ENCODE peak calls at places on chromosome 4, in five cellular contexts. D, X, T, J and A are unnamed samples. For H3K9me3 and H3K4me1, the result is how much of the 10 kb centered on the place peaks cover.

GRCh38 chr4:110195561-110196205 is 2.7 kb downstream of the ELOVL6 start:
- DNase-seq in D (no peak), X (no peak), T (no peak), J (peak), A (no peak)

GRCh38 chr4:114076865-114077264 is 97.4 kb upstream of the ARSJ start:
- DNase-seq in D (no peak), X (no peak), T (no peak), J (no peak), A (no peak)

GRCh38 chr4:107379054-107379869 is 340.8 kb downstream of the PAPSS1 start:
- DNase-seq in D (no peak), X (no peak), T (no peak), J (peak), A (no peak)

GRCh38 chr4:14824189-14824588 is 178.1 kb upstream of the CPEB2 start:
- DNase-seq in D (no peak), X (no peak), T (no peak), J (no peak), A (no peak)

GRCh38 chr4:170122252-170122651 is 32.5 kb upstream of the AADAT start:
- DNase-seq in D (no peak), X (no peak), T (no peak), J (no peak), A (no peak)

GRCh38 chr4:112058433-112058832 is 86.8 kb upstream of the FAM241A start:
- DNase-seq in D (no peak), X (no peak), T (no peak), J (peak), A (no peak)

GRCh38 chr4:86497980-86498379 is 96.1 kb upstream of the PTPN13 start:
- DNase-seq in D (peak), X (no peak), T (no peak), J (no peak), A (no peak)

GRCh38 chr4:56907009-56907408 is 691 bp upstream of the REST start:
- DNase-seq in D (no peak), X (no peak), T (no peak), J (no peak), A (no peak)

GRCh38 chr4:73740353-73740778 is at the start of gene CXCL8:
- DNase-seq in D (peak), X (no peak), T (peak), J (peak), A (no peak)

GRCh38 chr4:86522349-86522748 is 71.8 kb upstream of the PTPN13 start:
- DNase-seq in D (no peak), X (no peak), T (no peak), J (no peak), A (no peak)

GRCh38 chr4:8010618-8011017 is 71.0 kb upstream of the AFAP1 start:
- DNase-seq in D (peak), X (no peak), T (no peak), J (peak), A (no peak)

GRCh38 chr4:4358093-4358840 is 28.6 kb upstream of the NSG1 start:
- DNase-seq in D (no peak), X (no peak), T (no peak), J (no peak), A (no peak)

GRCh38 chr4:94782707-94783106 is 25.0 kb downstream of the BMPR1B start:
- DNase-seq in D (no peak), X (no peak), T (no peak), J (no peak), A (no peak)

GRCh38 chr4:89823416-89823815 is 13.5 kb downstream of the SNCA start:
- DNase-seq in D (no peak), X (no peak), T (no peak), J (peak), A (no peak)

GRCh38 chr4:63212075-63212474 is 1197.2 kb downstream of the TECRL start:
- DNase-seq in D (no peak), X (no peak), T (no peak), J (no peak), A (no peak)

DNA sequence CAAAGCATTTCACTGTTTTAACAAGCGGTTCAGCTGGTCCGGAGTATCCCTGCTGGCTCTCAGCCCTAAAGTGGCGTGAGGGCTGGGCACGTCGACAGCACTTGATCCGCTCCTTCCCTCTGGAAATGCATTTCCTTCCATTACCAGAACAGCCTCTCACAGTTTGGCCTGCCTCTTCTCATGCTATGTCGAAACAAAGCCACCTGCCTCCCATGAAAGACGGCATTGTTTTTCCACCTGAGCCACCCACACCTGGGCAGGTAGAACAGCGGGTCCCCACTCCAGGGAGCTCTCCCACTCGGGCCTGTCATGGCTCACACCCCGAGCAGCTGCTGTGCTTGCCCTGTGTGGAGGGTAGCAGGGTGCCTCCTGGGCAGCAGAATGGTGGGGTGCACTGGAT is 86.1 kb downstream of the FHDC1 start:
- DNase-seq in D (no peak), X (peak), T (no peak), J (no peak), A (no peak)
- H3K9me3 ChIP-seq in D (under half), X (under half), T (under half), J (under half), A (under half)

DNA sequence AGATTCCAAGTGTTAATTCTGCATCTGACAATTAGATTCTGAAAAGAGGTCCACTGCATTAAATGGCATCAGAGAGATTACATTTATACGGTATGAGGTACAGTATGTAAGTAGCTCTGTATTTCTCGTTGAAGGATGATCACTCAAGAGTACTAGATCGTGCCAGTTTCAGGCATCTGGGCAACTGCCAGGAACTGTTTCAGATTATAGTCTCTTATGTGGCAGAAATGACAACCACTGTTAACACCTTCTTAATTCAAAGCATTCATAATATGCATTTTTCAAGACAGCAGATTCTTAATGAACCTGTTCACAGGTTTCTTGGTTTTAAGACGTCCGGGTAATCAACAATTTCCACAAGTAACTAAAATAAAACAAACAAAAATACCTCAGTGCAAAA is 1.6 kb downstream of the ANKRD50 start:
- DNase-seq in D (no peak), X (no peak), T (no peak), J (no peak), A (no peak)
- H3K4me1 ChIP-seq in D (under half), X (under half), T (under half), J (under half), A (under half)

GRCh38 chr4:82371398-82371972 is 2.3 kb downstream of the HNRNPD start:
- DNase-seq in D (no peak), X (no peak), T (no peak), J (peak), A (no peak)

GRCh38 chr4:82372502-82372873 is 1.3 kb downstream of the HNRNPD start:
- DNase-seq in D (peak), X (no peak), T (no peak), J (peak), A (no peak)

GRCh38 chr4:82376109-82376508 is 2.3 kb upstream of the HNRNPD start:
- DNase-seq in D (no peak), X (no peak), T (no peak), J (no peak), A (no peak)

GRCh38 chr4:82372874-82373815 is 646 bp downstream of the HNRNPD start:
- DNase-seq in D (peak), X (no peak), T (peak), J (peak), A (peak)

GRCh38 chr4:82373816-82374740 is at the start of gene HNRNPD:
- DNase-seq in D (peak), X (peak), T (peak), J (peak), A (peak)
- TF ChIP-seq POLR2A in D (peak), X (peak), T (peak), J (peak), A (peak)

GRCh38 chr4:87758278-87758677 is 41.1 kb upstream of the IBSP start:
- DNase-seq in D (no peak), X (no peak), T (no peak), J (no peak), A (no peak)
- H3K9me3 ChIP-seq in D (under half), X (under half), T (under half), J (under half), A (under half)

DNA sequence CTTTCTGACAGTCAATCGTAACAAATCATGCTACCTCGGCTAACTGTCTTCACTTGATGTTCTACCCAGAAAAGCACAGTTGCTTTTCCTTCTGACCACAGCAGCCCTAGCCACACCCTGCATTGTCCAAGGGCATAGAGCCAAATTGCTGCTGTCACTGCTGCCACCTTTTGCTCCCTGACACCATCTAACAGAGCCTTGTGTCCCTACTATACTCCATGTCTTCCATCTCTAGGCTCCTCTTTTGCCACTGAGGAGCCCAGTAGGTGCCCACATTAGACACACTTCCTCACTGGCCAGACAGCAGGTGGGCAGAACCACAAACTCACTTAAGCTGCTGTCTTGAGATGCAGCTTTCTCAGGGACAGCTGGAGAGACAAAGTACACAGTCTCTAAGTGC is 91.4 kb downstream of the ANXA3 start:
- DNase-seq in D (no peak), X (no peak), T (no peak), J (no peak), A (no peak)
- H3K4me1 ChIP-seq in D (under half), X (under half), T (under half), J (under half), A (under half)

GRCh38 chr4:188463909-188464308 is 324.7 kb downstream of the TRIML1 start:
- DNase-seq in D (no peak), X (no peak), T (no peak), J (no peak), A (no peak)
- TF ChIP-seq POLR2A in D (no peak), X (no peak), T (no peak), J (no peak), A (no peak)

DNA sequence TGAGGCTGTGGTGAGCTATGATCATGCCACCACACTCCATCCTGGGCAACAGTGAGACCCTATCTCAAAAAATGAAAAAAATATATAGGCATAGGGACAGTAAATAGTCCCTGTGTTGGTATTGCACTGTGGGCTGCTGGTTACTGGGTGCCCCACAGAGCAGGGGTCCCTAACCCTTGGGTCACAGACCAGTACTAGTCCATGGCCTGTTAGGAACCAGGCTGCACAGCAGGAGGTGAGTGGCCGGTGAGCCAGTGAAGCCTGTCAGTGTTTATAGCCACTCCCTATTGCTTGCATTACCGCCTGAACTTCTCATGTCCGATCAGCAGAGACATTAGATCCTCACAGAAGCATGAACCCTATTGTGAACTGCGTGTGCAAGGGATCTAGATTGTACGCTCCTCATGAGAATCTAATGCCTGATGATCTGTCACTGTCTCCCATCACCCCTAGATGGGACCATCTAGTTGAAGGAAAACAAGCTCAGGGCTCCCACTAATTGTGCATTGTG is 106.5 kb downstream of the TNIP2 start:
- DNase-seq in D (peak), X (no peak), T (no peak), J (no peak), A (no peak)
- H3K9me3 ChIP-seq in D (under half), X (under half), T (under half), J (under half), A (under half)